ENCODE peak calls at places on chromosomes 16 and 17, in six cellular contexts. L, P, J, S, Z and B are unnamed samples.

GRCh38 chr17:50352072-50352692 is 6.3 kb downstream of the XYLT2 start:
- DNase-seq in L (no peak), P (no peak), J (peak; percentile 44), S (no peak), Z (peak; percentile 88), B (no peak)

GRCh38 chr16:63539276-63539675 is 1503.0 kb upstream of the CDH8 start:
- DNase-seq in L (no peak), P (no peak), J (no peak), S (no peak), Z (no peak), B (no peak)

GRCh38 chr16:89315791-89316581 is 98.5 kb downstream of the ZNF778 start:
- DNase-seq in L (peak; percentile 89), P (peak; percentile 69), J (peak; percentile 87), S (no peak), Z (peak; percentile 34), B (peak; percentile 72)

GRCh38 chr16:71722801-71723536 is 1.5 kb downstream of the PHLPP2 start:
- DNase-seq in L (peak; percentile 40), P (peak; percentile 54), J (peak; percentile 79), S (peak; percentile 57), Z (peak; percentile 59), B (peak; percentile 33)

GRCh38 chr17:82396601-82397435 is 21.3 kb upstream of the HEXD start:
- DNase-seq in L (peak; percentile 79), P (peak; percentile 92), J (no peak), S (no peak), Z (no peak), B (no peak)

GRCh38 chr16:85421338-85422123 is 191.6 kb upstream of the GSE1 start:
- DNase-seq in L (no peak), P (no peak), J (no peak), S (no peak), Z (no peak), B (no peak)

GRCh38 chr17:78922876-78923498 is 2.2 kb downstream of the TIMP2 start:
- DNase-seq in L (no peak), P (no peak), J (no peak), S (no peak), Z (no peak), B (no peak)

GRCh38 chr17:69213059-69213813 is 15.4 kb downstream of the ABCA10 start:
- DNase-seq in L (no peak), P (no peak), J (no peak), S (no peak), Z (no peak), B (no peak)

GRCh38 chr17:76270770-76271668 is 5.9 kb downstream of the UBALD2 start:
- DNase-seq in L (no peak), P (no peak), J (no peak), S (no peak), Z (no peak), B (no peak)

GRCh38 chr16:30369938-30370443 is 303 bp downstream of the TBC1D10B start:
- DNase-seq in L (no peak), P (no peak), J (no peak), S (no peak), Z (no peak), B (no peak)

GRCh38 chr17:41624208-41625101 is at the start of gene KRT17:
- DNase-seq in L (no peak), P (no peak), J (no peak), S (peak; percentile 97), Z (no peak), B (no peak)

GRCh38 chr16:22161999-22162657 is at the start of gene SDR42E2:
- DNase-seq in L (no peak), P (no peak), J (no peak), S (no peak), Z (peak; percentile 31), B (peak; percentile 55)

GRCh38 chr16:76900285-76901263 is 290.4 kb upstream of the MON1B start:
- DNase-seq in L (no peak), P (no peak), J (no peak), S (no peak), Z (no peak), B (no peak)

GRCh38 chr17:42553161-42553818 is 567 bp downstream of the HSD17B1 start:
- DNase-seq in L (no peak), P (no peak), J (no peak), S (no peak), Z (no peak), B (no peak)

GRCh38 chr16:84326545-84326944 is 31.9 kb downstream of the WFDC1 start:
- DNase-seq in L (no peak), P (no peak), J (no peak), S (no peak), Z (no peak), B (no peak)

GRCh38 chr17:83075270-83075880 is 4.0 kb upstream of the METRNL start:
- DNase-seq in L (no peak), P (no peak), J (no peak), S (no peak), Z (no peak), B (no peak)

GRCh38 chr17:64343833-64344637 is 46.6 kb downstream of the PECAM1 start:
- DNase-seq in L (peak; percentile 60), P (peak; percentile 91), J (peak; percentile 67), S (peak; percentile 57), Z (peak; percentile 53), B (peak; percentile 12)

GRCh38 chr17:66964930-66965800 is 658 bp downstream of the CACNG4 start:
- DNase-seq in L (no peak), P (no peak), J (no peak), S (peak; percentile 53), Z (no peak), B (no peak)

GRCh38 chr17:38559025-38559879 is 46.5 kb downstream of the SRCIN1 start:
- DNase-seq in L (peak; percentile 38), P (peak; percentile 33), J (peak; percentile 97), S (peak; percentile 94), Z (peak; percentile 94), B (peak; percentile 86)

GRCh38 chr16:47731252-47731651 is 270.1 kb downstream of the PHKB start:
- DNase-seq in L (peak; percentile 90), P (peak; percentile 97), J (no peak), S (peak; percentile 24), Z (no peak), B (no peak)

GRCh38 chr17:81285179-81285878 is 9.8 kb downstream of the SLC38A10 start:
- DNase-seq in L (peak; percentile 27), P (peak; percentile 21), J (peak; percentile 80), S (no peak), Z (peak; percentile 56), B (no peak)

GRCh38 chr17:81285894-81286293 is 9.2 kb downstream of the SLC38A10 start:
- DNase-seq in L (no peak), P (no peak), J (no peak), S (no peak), Z (no peak), B (no peak)

GRCh38 chr17:81287155-81287554 is 8.0 kb downstream of the SLC38A10 start:
- DNase-seq in L (no peak), P (no peak), J (no peak), S (no peak), Z (no peak), B (no peak)

GRCh38 chr17:81287741-81288430 is 7.2 kb downstream of the SLC38A10 start:
- DNase-seq in L (no peak), P (no peak), J (no peak), S (no peak), Z (no peak), B (no peak)

GRCh38 chr17:81286491-81287145 is 8.5 kb downstream of the SLC38A10 start:
- DNase-seq in L (no peak), P (no peak), J (no peak), S (no peak), Z (no peak), B (no peak)
- H3K27ac ChIP-seq in L (no peak overlapping the region), P (no peak overlapping the region), J (peak overlapping the region; percentile 78), S (no peak overlapping the region), Z (peak overlapping the region; percentile 63), B (peak overlapping the region; percentile 55)

GRCh38 chr16:25109643-25110042 is 1.9 kb upstream of the LCMT1 start:
- DNase-seq in L (peak; percentile 98), P (peak; percentile 91), J (peak; percentile 86), S (peak; percentile 26), Z (no peak), B (no peak)

GRCh38 chr16:25108054-25108453 is 3.5 kb upstream of the LCMT1 start:
- DNase-seq in L (no peak), P (no peak), J (peak; percentile 59), S (no peak), Z (no peak), B (peak; percentile 54)

GRCh38 chr16:25110392-25110947 is 1.1 kb upstream of the LCMT1 start:
- DNase-seq in L (no peak), P (peak; percentile 9), J (no peak), S (no peak), Z (no peak), B (no peak)

GRCh38 chr16:25107466-25107792 is 4.1 kb upstream of the LCMT1 start:
- DNase-seq in L (no peak), P (no peak), J (no peak), S (no peak), Z (no peak), B (no peak)

GRCh38 chr16:25106567-25107465 is 4.7 kb upstream of the LCMT1 start:
- DNase-seq in L (peak; percentile 85), P (peak; percentile 88), J (peak; percentile 97), S (peak; percentile 93), Z (peak; percentile 97), B (peak; percentile 52)
- TF ChIP-seq CTCF in L (peak; percentile 33), P (peak; percentile 13), J (peak; percentile 52), S (no peak), Z (no peak), B (peak; percentile 54)

DNA sequence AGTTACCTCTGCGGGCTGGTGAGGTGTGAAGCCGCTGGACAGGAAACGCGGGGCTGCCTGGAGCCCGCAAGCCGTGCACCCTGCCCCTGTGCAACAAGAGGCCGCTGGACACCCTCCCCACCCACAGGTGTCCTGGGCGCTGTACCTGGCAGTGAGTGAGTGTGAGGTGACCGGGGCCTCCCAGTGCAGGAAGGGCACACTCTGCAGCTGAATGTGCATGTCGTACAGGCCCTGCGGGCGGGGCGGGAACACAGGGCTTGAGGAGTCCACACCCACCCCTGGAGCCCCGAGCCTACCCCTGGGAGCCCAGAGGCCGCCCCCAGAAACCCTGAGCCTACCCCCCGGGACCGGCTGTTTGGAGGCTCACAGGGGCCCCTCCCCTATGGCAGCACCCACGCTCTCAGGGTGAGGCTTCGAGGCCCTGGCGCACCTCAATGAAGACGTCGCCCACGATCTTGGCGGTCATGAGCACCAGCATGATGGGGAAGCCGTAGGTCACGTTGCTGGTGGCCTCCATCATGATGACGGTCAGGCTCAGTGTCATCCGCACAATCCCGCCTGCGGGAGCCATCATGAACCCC is 4.3 kb upstream of the CCDC154 start:
- DNase-seq in L (no peak), P (no peak), J (no peak), S (no peak), Z (no peak), B (no peak)
- H3K27ac ChIP-seq in L (no peak overlapping the region), P (no peak overlapping the region), J (no peak overlapping the region), S (no peak overlapping the region), Z (no peak overlapping the region), B (no peak overlapping the region)

GRCh38 chr17:37359682-37360188 is 16.1 kb upstream of the C17orf78 start:
- DNase-seq in L (no peak), P (no peak), J (no peak), S (peak; percentile 25), Z (no peak), B (no peak)

GRCh38 chr17:37361543-37361942 is 14.2 kb upstream of the C17orf78 start:
- DNase-seq in L (no peak), P (no peak), J (no peak), S (peak; percentile 37), Z (no peak), B (no peak)

GRCh38 chr17:37358098-37358829 is 17.5 kb upstream of the C17orf78 start:
- DNase-seq in L (peak; percentile 47), P (peak; percentile 48), J (peak; percentile 64), S (peak; percentile 32), Z (peak; percentile 43), B (peak; percentile 6)

GRCh38 chr17:37360632-37361031 is 15.2 kb upstream of the C17orf78 start:
- DNase-seq in L (no peak), P (peak; percentile 30), J (no peak), S (no peak), Z (no peak), B (no peak)

GRCh38 chr17:37358830-37359681 is 16.7 kb upstream of the C17orf78 start:
- DNase-seq in L (peak; percentile 81), P (peak; percentile 95), J (peak; percentile 97), S (peak; percentile 77), Z (peak; percentile 95), B (peak; percentile 83)
- TF ChIP-seq CTCF in L (no peak), P (no peak), J (peak; percentile 58), S (no peak), Z (no peak), B (no peak)